ENCODE peak calls at places on chromosome 13, in six cellular contexts. S, P, Z, A, K and D are unnamed samples.

GRCh38 chr13:50227356-50227755 is 212.1 kb downstream of the KCNRG start:
- DNase-seq in S (no peak), P (no peak), K (no peak), Z (no peak), A (peak), D (no peak)

GRCh38 chr13:110850840-110851239 is 64.0 kb downstream of the ANKRD10 start:
- DNase-seq in Z (no peak), K (no peak), S (no peak), P (no peak), A (no peak), D (no peak)

GRCh38 chr13:90690458-90691063 is 656.9 kb upstream of the MIR17HG start:
- DNase-seq in S (no peak), K (no peak), P (no peak), A (peak), Z (no peak), D (no peak)

GRCh38 chr13:30738526-30738925 is 3.2 kb downstream of the ALOX5AP start:
- DNase-seq in Z (no peak), K (no peak), A (no peak), P (no peak), S (no peak), D (no peak)

GRCh38 chr13:108816381-108816780 is 187.0 kb downstream of the MYO16 start:
- DNase-seq in K (no peak), S (no peak), P (no peak), A (no peak), Z (no peak), D (peak)

GRCh38 chr13:75372517-75372916 is 109.5 kb downstream of the TBC1D4 start:
- DNase-seq in K (no peak), S (no peak), Z (no peak), P (peak), A (peak), D (peak)

GRCh38 chr13:113138792-113139551 is 16.4 kb downstream of the F10 start:
- DNase-seq in K (peak), P (no peak), S (no peak), A (no peak), Z (no peak), D (no peak)

GRCh38 chr13:32783067-32783466 is 196.8 kb downstream of the PDS5B start:
- DNase-seq in P (no peak), S (no peak), A (no peak), K (no peak), Z (no peak), D (no peak)

GRCh38 chr13:105446197-105446596 is 1089.3 kb downstream of the EFNB2 start:
- DNase-seq in P (no peak), S (no peak), A (peak), K (no peak), Z (no peak), D (no peak)

GRCh38 chr13:73000027-73000674 is 58.7 kb upstream of the KLF5 start:
- DNase-seq in Z (no peak), P (no peak), S (no peak), A (peak), K (no peak), D (peak)

GRCh38 chr13:75256922-75257321 is 225.0 kb downstream of the TBC1D4 start:
- DNase-seq in Z (no peak), S (no peak), K (no peak), P (no peak), A (no peak), D (no peak)

GRCh38 chr13:47038196-47038595 is 141.3 kb upstream of the HTR2A start:
- DNase-seq in S (no peak), A (no peak), Z (no peak), K (no peak), P (no peak), D (no peak)

GRCh38 chr13:42066542-42066941 is 18.1 kb downstream of the DGKH start:
- DNase-seq in Z (no peak), K (no peak), P (no peak), A (peak), S (no peak), D (no peak)

GRCh38 chr13:24217601-24218281 is 57.2 kb downstream of the SPATA13 start:
- DNase-seq in S (no peak), P (no peak), Z (no peak), A (no peak), K (no peak), D (no peak)

GRCh38 chr13:112967666-112968379 is 1.2 kb upstream of the MCF2L start:
- DNase-seq in P (no peak), S (no peak), Z (no peak), K (no peak), A (no peak), D (no peak)

GRCh38 chr13:42876270-42876714 is 94.9 kb downstream of the FAM216B start:
- DNase-seq in Z (no peak), K (no peak), P (no peak), A (no peak), S (no peak), D (no peak)

GRCh38 chr13:29454931-29455481 is 140.5 kb downstream of the SLC7A1 start:
- DNase-seq in P (no peak), Z (no peak), S (no peak), K (peak), A (no peak), D (no peak)

GRCh38 chr13:113947321-113948033 is 26.4 kb downstream of the C13orf46 start:
- DNase-seq in P (no peak), A (peak), K (peak), Z (no peak), S (no peak), D (no peak)